ENCODE peak calls at places on chromosomes 12 and 14, in ten cellular contexts. C is heart left ventricle, M is cardiac muscle cell, G is hepatocyte, X is fibroblast of lung, Y is BE2C, Z is kidney epithelial cell, L is heart right ventricle, P is astrocyte of the spinal cord, A is lung. D is an unnamed sample.

GRCh38 chr14:102047808-102048540 is 38.9 kb downstream of the HSP90AA1 start:
- DNase-seq in C (no peak), M (no peak), G (no peak), X (no peak), Y (no peak), Z (no peak), L (no peak), P (no peak), A (no peak), D (no peak)

GRCh38 chr12:59587710-59588109 is 8.1 kb upstream of the SLC16A7 start:
- DNase-seq in C (no peak), M (no peak), G (no peak), X (no peak), Y (no peak), Z (no peak), L (no peak), P (no peak), A (no peak), D (no peak)

GRCh38 chr12:64556231-64556630 is 54.1 kb upstream of the RASSF3 start:
- DNase-seq in C (no peak), M (no peak), G (no peak), X (no peak), Y (no peak), Z (no peak), L (no peak), P (no peak), A (no peak), D (no peak)

GRCh38 chr14:105499256-105500035 is 8.4 kb downstream of the TEDC1 start:
- DNase-seq in C (no peak), M (no peak), G (no peak), X (no peak), Y (peak; percentile 41), Z (no peak), L (peak; percentile 14), P (no peak), A (no peak), D (no peak)

GRCh38 chr14:90538716-90539495 is 142.1 kb downstream of the CALM1 start:
- DNase-seq in C (no peak), M (no peak), G (no peak), X (no peak), Y (peak; percentile 49), Z (no peak), L (no peak), P (no peak), A (no peak), D (no peak)

GRCh38 chr12:89706551-89707348 is 1.9 kb downstream of the ATP2B1 start:
- DNase-seq in C (peak; percentile 35), M (peak; percentile 22), G (peak; percentile 15), X (peak; percentile 45), Y (peak; percentile 26), Z (no peak), L (peak; percentile 13), P (peak; percentile 21), A (no peak), D (peak; percentile 43)

GRCh38 chr12:95766356-95767019 is 24.1 kb downstream of the NTN4 start:
- DNase-seq in C (no peak), M (no peak), G (no peak), X (no peak), Y (no peak), Z (no peak), L (no peak), P (no peak), A (no peak), D (no peak)

GRCh38 chr12:7351177-7351576 is 47.3 kb downstream of the ACSM4 start:
- DNase-seq in C (no peak), M (no peak), G (no peak), X (no peak), Y (no peak), Z (no peak), L (no peak), P (no peak), A (no peak), D (no peak)

GRCh38 chr12:114063435-114063834 is 97.3 kb upstream of the RBM19 start:
- DNase-seq in C (no peak), M (no peak), G (no peak), X (no peak), Y (no peak), Z (no peak), L (no peak), P (no peak), A (no peak), D (no peak)

GRCh38 chr14:65070710-65071033 is 31.6 kb downstream of the MAX start:
- DNase-seq in C (peak; percentile 39), M (no peak), G (no peak), X (no peak), Y (peak; percentile 62), Z (no peak), L (peak; percentile 36), P (peak; percentile 24), A (no peak), D (peak; percentile 20)

GRCh38 chr14:36660736-36661505 is 739 bp upstream of the PAX9 start:
- DNase-seq in C (no peak), M (no peak), G (no peak), X (no peak), Y (no peak), Z (no peak), L (no peak), P (no peak), A (no peak), D (no peak)

GRCh38 chr12:3491938-3492867 is 1.2 kb downstream of the PRMT8 start:
- DNase-seq in C (peak; percentile 46), M (peak; percentile 73), G (peak; percentile 91), X (peak; percentile 53), Y (no peak), Z (peak; percentile 10), L (peak; percentile 69), P (peak; percentile 51), A (peak; percentile 33), D (peak; percentile 38)

GRCh38 chr12:15278816-15279658 is 43.3 kb upstream of the PTPRO start:
- DNase-seq in C (peak; percentile 84), M (peak; percentile 85), G (peak; percentile 44), X (peak; percentile 72), Y (peak; percentile 95), Z (no peak), L (peak; percentile 82), P (peak; percentile 55), A (peak; percentile 85), D (peak; percentile 81)

GRCh38 chr12:11763760-11764520 is 114.5 kb downstream of the ETV6 start:
- DNase-seq in C (no peak), M (peak; percentile 88), G (no peak), X (peak; percentile 33), Y (no peak), Z (peak; percentile 65), L (no peak), P (peak; percentile 72), A (no peak), D (peak; percentile 93)
- TF ChIP-seq CTCF in C (no peak), M (no peak), G (no peak), X (no peak), Y (no peak), Z (no peak), L (no peak), P (no peak), A (no peak), D (no peak)

DNA sequence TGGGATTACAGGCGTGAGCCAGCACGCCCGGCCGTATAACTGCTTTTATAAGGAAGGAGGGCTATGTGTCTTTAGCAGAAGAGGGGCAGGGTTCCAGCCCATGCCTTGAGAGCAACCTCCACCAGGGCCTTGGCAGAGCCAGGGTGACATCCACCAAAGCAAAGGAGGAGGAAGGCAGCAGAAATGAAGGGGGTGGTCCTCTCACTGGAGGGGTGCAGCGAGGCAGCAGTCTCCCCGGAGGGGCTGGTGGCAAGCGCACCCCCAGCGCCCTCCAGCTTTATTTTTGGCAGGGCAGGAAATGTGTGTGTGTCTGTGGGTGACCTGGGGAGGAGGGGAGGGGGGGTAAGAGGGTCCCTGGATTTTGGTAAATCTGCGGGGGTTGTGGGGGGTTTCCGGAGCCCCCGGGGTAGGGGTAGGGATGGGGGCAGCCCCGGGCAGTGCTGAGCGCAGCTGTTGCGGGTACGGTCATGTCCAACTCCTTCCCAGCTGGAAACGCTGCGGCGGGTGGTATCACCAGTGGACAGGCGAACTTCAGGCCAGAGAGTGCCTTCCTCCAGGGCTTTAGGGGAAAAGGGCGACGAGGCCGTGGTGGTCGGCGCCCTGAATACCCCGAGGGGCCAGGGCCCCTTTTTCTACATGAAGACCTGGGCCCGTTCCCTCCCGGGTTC is 55.0 kb downstream of the FOS start:
- DNase-seq in C (no peak), M (no peak), G (no peak), X (no peak), Y (no peak), Z (no peak), L (no peak), P (no peak), A (no peak), D (no peak)
- H3K4me3 ChIP-seq in C (no peak overlapping the region), M (no peak overlapping the region), G (no peak overlapping the region), X (no peak overlapping the region), Y (no peak overlapping the region), Z (no peak overlapping the region), L (peak overlapping the region; percentile 30), P (no peak overlapping the region), A (no peak overlapping the region), D (no peak overlapping the region)

DNA sequence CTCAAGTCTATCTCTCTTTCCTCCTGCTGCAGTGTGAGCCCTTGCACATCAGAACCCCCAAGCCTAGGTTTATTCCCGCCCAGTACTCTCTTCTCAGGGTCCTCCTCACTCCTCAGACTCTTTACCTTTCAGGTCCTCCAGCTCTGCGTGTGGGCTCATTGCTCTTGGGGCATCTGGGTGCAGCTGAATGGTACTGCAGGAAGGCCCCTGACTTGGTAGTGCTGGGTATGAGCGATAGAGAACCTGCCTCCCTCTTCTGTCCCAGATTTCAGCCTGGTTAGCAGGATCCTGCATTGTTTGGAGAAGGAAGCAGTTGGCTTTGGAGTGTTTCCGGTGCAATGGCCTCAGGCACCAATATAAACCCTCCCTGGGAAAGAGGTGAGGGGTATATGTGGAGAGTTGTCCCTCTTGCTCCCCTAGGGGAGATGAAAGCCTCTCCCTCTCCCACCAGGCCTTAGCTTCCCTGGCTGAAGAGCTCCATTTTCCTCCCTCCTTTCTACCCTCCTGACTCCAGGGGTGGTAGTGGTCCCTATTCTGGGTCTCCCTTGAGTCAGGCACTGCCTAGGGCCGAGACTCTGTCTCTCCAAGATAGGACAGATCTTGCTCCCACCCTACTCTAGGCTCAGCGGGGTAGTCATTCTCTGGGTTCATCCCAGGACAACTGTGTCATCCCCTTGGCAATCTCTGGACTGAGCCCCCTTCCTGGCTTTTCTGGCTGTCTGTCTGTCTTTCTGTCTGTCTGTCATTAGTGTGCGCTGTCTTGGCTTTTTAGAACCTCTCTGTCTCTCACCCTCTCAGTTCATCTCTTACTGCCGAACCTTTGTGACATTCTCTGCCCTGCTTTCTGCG is 3.8 kb downstream of the LRP1 start:
- DNase-seq in C (no peak), M (no peak), G (no peak), X (no peak), Y (no peak), Z (no peak), L (no peak), P (no peak), A (no peak), D (no peak)
- TF ChIP-seq CTCF in C (no peak), M (no peak), G (no peak), X (no peak), Y (no peak), Z (no peak), L (no peak), P (no peak), A (no peak), D (no peak)

GRCh38 chr14:92389598-92390126 is 66.7 kb downstream of the SLC24A4 start:
- DNase-seq in C (no peak), M (no peak), G (no peak), X (no peak), Y (no peak), Z (no peak), L (no peak), P (no peak), A (no peak), D (no peak)
- H3K4me3 ChIP-seq in C (no peak overlapping the region), M (no peak overlapping the region), G (no peak overlapping the region), X (no peak overlapping the region), Y (no peak overlapping the region), Z (no peak overlapping the region), L (no peak overlapping the region), P (no peak overlapping the region), A (no peak overlapping the region), D (no peak overlapping the region)